ENCODE peak calls at places on chromosomes 11 and 22, in five cellular contexts. Z, K, I, R and C are unnamed samples.

GRCh38 chr11:45280449-45280848 is 5.7 kb downstream of the SYT13 start:
- DNase-seq in Z (no peak), K (no peak), I (no peak), R (no peak), C (no peak)

GRCh38 chr11:65498977-65499712 is at the start of gene MALAT1:
- DNase-seq in Z (peak), K (peak), I (peak), R (peak), C (peak)

GRCh38 chr22:25488244-25489020 is 76.0 kb upstream of the GRK3 start:
- DNase-seq in Z (peak), K (peak), I (peak), R (peak), C (peak)

GRCh38 chr11:107705027-107705426 is 6.8 kb downstream of the SLN start:
- DNase-seq in Z (no peak), K (no peak), I (no peak), R (no peak), C (peak)

GRCh38 chr11:33941637-33942160 is 49.8 kb upstream of the LMO2 start:
- DNase-seq in Z (peak), K (no peak), I (no peak), R (no peak), C (no peak)

GRCh38 chr11:71384561-71384960 is 63.6 kb downstream of the DHCR7 start:
- DNase-seq in Z (no peak), K (no peak), I (no peak), R (no peak), C (no peak)

GRCh38 chr11:17221968-17222367 is 14.2 kb upstream of the PIK3C2A start:
- DNase-seq in Z (no peak), K (no peak), I (no peak), R (no peak), C (no peak)

GRCh38 chr11:114215428-114215827 is 80.8 kb upstream of the NNMT start:
- DNase-seq in Z (no peak), K (no peak), I (no peak), R (no peak), C (no peak)

GRCh38 chr11:14417975-14418374 is 59.0 kb upstream of the RRAS2 start:
- DNase-seq in Z (no peak), K (no peak), I (no peak), R (no peak), C (no peak)

GRCh38 chr11:33691051-33691864 is 9.4 kb downstream of the C11orf91 start:
- DNase-seq in Z (no peak), K (no peak), I (no peak), R (no peak), C (no peak)

GRCh38 chr11:3123761-3124733 is 41.1 kb downstream of the OSBPL5 start:
- DNase-seq in Z (peak), K (peak), I (peak), R (peak), C (peak)

GRCh38 chr11:121389651-121390050 is 62.5 kb upstream of the SORL1 start:
- DNase-seq in Z (peak), K (no peak), I (no peak), R (no peak), C (no peak)

GRCh38 chr11:64146036-64146943 is 19.6 kb downstream of the MACROD1 start:
- DNase-seq in Z (peak), K (peak), I (peak), R (peak), C (peak)

GRCh38 chr22:40512426-40513136 is 123.9 kb downstream of the MRTFA start:
- DNase-seq in Z (no peak), K (no peak), I (no peak), R (peak), C (no peak)

GRCh38 chr11:102560555-102561011 is 30.0 kb upstream of the MMP7 start:
- DNase-seq in Z (no peak), K (no peak), I (no peak), R (peak), C (peak)

GRCh38 chr11:84390441-84391078 is 1104.4 kb upstream of the CCDC90B start:
- DNase-seq in Z (no peak), K (no peak), I (no peak), R (no peak), C (no peak)

GRCh38 chr22:21816787-21817496 is 50.5 kb downstream of the MAPK1 start:
- DNase-seq in Z (no peak), K (no peak), I (no peak), R (no peak), C (no peak)

GRCh38 chr11:32136654-32137053 is 45.8 kb downstream of the RCN1 start:
- DNase-seq in Z (no peak), K (no peak), I (no peak), R (no peak), C (no peak)

GRCh38 chr11:22521226-22521625 is 104.4 kb downstream of the FANCF start:
- DNase-seq in Z (no peak), K (no peak), I (no peak), R (no peak), C (no peak)

GRCh38 chr11:134794192-134794591 is 382.1 kb upstream of the B3GAT1 start:
- DNase-seq in Z (no peak), K (no peak), I (no peak), R (no peak), C (no peak)
- H3K27ac ChIP-seq in Z (no peak), K (no peak), I (no peak), R (no peak), C (no peak)

GRCh38 chr22:37485006-37485713 is 1.0 kb downstream of the MFNG start:
- DNase-seq in Z (no peak), K (peak), I (peak), R (no peak), C (no peak)
- H3K27ac ChIP-seq in Z (peak), K (peak), I (peak), R (peak), C (no peak)

DNA sequence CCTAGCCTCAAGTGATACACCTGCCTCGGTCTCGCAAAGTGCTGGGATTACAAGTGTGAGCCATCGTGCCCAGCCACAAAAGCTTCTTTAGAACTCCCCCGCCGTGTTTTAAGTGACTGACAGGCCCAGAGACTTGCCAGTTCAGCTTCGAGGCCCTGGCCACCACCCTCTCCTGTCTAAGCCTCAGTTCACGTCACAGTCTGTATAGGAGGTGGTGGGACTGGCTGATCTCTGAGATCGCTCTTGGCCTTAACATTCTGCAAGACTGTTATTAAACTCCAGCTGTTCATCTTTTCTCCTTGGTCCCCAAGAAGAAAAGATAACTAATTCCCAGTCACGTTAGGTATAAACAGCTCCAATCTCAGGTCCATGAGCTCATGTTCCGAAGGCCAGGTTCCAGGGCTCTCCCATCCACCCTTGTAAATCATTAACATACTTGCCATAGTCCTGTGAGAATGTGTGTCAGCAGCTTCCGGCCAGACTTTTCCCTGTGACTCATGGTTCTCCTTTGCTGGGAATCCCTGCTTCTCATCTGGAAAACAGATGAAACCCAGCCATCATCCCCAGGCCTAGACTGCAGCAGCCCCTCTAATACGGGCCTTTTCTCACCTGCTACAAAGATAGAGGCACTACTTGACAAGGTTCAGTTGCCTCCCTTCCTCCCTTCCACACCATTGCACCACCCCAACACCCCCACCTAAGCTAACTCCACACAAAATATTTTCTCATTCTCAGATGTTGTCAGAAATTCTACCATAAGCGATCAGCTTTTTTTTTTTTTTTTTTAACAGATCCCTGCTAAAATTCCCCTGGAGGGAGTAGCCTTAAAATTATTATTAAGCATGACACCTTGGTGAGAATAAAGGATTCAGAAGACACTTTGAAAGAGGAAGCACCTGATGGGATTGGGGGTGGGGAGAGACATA is 5.6 kb upstream of the KIAA0930 start:
- DNase-seq in Z (no peak), K (peak), I (no peak), R (no peak), C (peak)
- H3K27ac ChIP-seq in Z (peak), K (peak), I (peak), R (no peak), C (peak)

GRCh38 chr11:69367211-69367964 is 73.4 kb downstream of the MYEOV start:
- DNase-seq in Z (no peak), K (no peak), I (no peak), R (no peak), C (no peak)

GRCh38 chr11:69368119-69368880 is 74.3 kb downstream of the MYEOV start:
- DNase-seq in Z (no peak), K (no peak), I (no peak), R (no peak), C (peak)

GRCh38 chr11:69365567-69365966 is 71.6 kb downstream of the MYEOV start:
- DNase-seq in Z (no peak), K (no peak), I (no peak), R (no peak), C (no peak)

GRCh38 chr11:69364901-69365300 is 70.9 kb downstream of the MYEOV start:
- DNase-seq in Z (no peak), K (no peak), I (no peak), R (no peak), C (peak)

DNA sequence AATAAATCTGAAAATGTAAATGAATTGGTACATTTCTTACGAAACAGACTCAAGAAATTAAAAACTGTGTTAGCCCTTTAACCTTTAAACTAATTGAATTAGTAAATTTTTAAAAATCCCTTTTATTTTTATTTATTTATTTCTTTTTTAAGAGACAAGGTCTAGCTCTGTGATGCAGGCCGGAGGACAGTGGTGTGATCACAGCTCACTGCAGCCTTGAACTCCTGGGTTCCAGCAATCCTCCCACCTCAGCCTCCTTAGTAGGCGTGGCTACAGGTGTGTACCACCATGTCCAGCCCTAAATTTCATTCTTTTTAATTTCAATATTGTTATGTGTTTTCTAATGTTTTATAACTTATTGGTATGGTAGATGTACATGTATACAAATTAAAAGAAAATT is 72.6 kb downstream of the MYEOV start:
- DNase-seq in Z (no peak), K (no peak), I (no peak), R (no peak), C (no peak)
- H3K27ac ChIP-seq in Z (no peak), K (no peak), I (no peak), R (no peak), C (no peak)

DNA sequence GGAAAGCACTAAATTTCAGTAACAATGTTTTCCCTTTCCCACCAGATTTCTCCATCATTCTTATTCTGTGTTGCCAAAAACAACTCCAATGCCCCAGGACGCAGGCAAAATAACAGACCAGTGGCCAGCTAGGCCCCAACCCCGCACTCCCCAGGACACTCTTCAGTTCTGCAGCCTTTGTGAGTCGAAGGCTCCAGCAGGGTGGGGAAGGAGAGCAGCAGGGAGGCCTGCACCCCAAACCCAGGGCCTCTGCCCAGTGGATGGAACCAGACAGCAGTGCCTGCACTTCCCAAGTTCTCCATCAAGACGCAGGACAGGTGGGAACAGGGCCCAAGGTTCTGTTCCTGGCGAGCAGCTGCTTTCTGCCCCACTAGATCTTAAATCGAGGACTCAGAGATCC is 34.4 kb downstream of the PPP2R1B start:
- DNase-seq in Z (no peak), K (no peak), I (no peak), R (no peak), C (no peak)
- H3K27ac ChIP-seq in Z (peak), K (peak), I (peak), R (peak), C (no peak)

GRCh38 chr22:46618667-46619066 is 1.5 kb upstream of the GRAMD4 start:
- DNase-seq in Z (peak), K (peak), I (peak), R (no peak), C (no peak)
- H3K27ac ChIP-seq in Z (peak), K (no peak), I (no peak), R (peak), C (no peak)

GRCh38 chr11:29018631-29019030 is 910.4 kb downstream of the METTL15 start:
- DNase-seq in Z (no peak), K (no peak), I (no peak), R (no peak), C (no peak)
- H3K27ac ChIP-seq in Z (no peak), K (no peak), I (no peak), R (no peak), C (peak)

GRCh38 chr22:46067159-46068111 is 82.9 kb upstream of the PPARA start:
- DNase-seq in Z (peak), K (peak), I (no peak), R (no peak), C (peak)
- H3K27ac ChIP-seq in Z (peak), K (peak), I (peak), R (peak), C (peak)